ENCODE peak calls at places on chromosomes 5 and 9, in four cellular contexts. One of them, this sample, is unnamed.
A peak's percentile ranks its signal among the peaks of the same experiment; 100 is the strongest.

GRCh38 chr9:34384368-34385165 is 7.9 kb upstream of the MYORG start:
- DNase-seq in adipocyte: peak; percentile 20
- DNase-seq in CD8-positive, alpha-beta T cell: no peak
- DNase-seq in AG09309: no peak
- DNase-seq in this sample: peak; percentile 36

GRCh38 chr5:132883261-132883834 is 9.9 kb downstream of the LEAP2 start:
- DNase-seq in adipocyte: peak; percentile 84
- DNase-seq in CD8-positive, alpha-beta T cell: no peak
- DNase-seq in AG09309: peak; percentile 53
- DNase-seq in this sample: peak; percentile 73

GRCh38 chr9:95508242-95508967 is 8.4 kb downstream of the PTCH1 start:
- DNase-seq in CD8-positive, alpha-beta T cell: no peak
- DNase-seq in adipocyte: no peak
- DNase-seq in AG09309: no peak
- DNase-seq in this sample: no peak

GRCh38 chr9:137077010-137077747 is at the start of gene UAP1L1:
- DNase-seq in CD8-positive, alpha-beta T cell: peak; percentile 68
- DNase-seq in adipocyte: peak; percentile 73
- DNase-seq in AG09309: no peak
- DNase-seq in this sample: peak; percentile 78

GRCh38 chr5:178340637-178341036 is 108.0 kb upstream of the PHYKPL start:
- DNase-seq in adipocyte: no peak
- DNase-seq in AG09309: no peak
- DNase-seq in CD8-positive, alpha-beta T cell: no peak
- DNase-seq in this sample: no peak

GRCh38 chr5:16626696-16627264 is 10.0 kb upstream of the RETREG1 start:
- DNase-seq in adipocyte: peak; percentile 59
- DNase-seq in CD8-positive, alpha-beta T cell: no peak
- DNase-seq in AG09309: no peak
- DNase-seq in this sample: peak; percentile 29

GRCh38 chr9:88187631-88188030 is 49.4 kb upstream of the SPATA31C2 start:
- DNase-seq in AG09309: peak; percentile 13
- DNase-seq in CD8-positive, alpha-beta T cell: no peak
- DNase-seq in adipocyte: peak; percentile 71
- DNase-seq in this sample: no peak

GRCh38 chr5:53100606-53101005 is 9.0 kb downstream of the MOCS2 start:
- DNase-seq in AG09309: no peak
- DNase-seq in CD8-positive, alpha-beta T cell: no peak
- DNase-seq in adipocyte: peak; percentile 36
- DNase-seq in this sample: no peak

GRCh38 chr5:107372723-107373487 is 297.8 kb downstream of the EFNA5 start:
- DNase-seq in AG09309: no peak
- DNase-seq in adipocyte: no peak
- DNase-seq in CD8-positive, alpha-beta T cell: no peak
- DNase-seq in this sample: no peak

GRCh38 chr9:22037954-22038690 is 29.0 kb upstream of the CDKN2B start:
- DNase-seq in AG09309: no peak
- DNase-seq in adipocyte: peak; percentile 89
- DNase-seq in CD8-positive, alpha-beta T cell: no peak
- DNase-seq in this sample: peak; percentile 86

GRCh38 chr9:129197978-129198736 is 20.1 kb upstream of the IER5L start:
- DNase-seq in adipocyte: peak; percentile 39
- DNase-seq in CD8-positive, alpha-beta T cell: no peak
- DNase-seq in AG09309: peak; percentile 32
- DNase-seq in this sample: peak; percentile 94
- H3K4me3 ChIP-seq in adipocyte: peak overlapping the region; percentile 61
- H3K4me3 ChIP-seq in CD8-positive, alpha-beta T cell: no peak overlapping the region
- H3K4me3 ChIP-seq in AG09309: peak overlapping the region; percentile 27
- H3K4me3 ChIP-seq in this sample: peak overlapping the region; percentile 15

GRCh38 chr5:142219146-142219545 is 105.7 kb downstream of the SPRY4 start:
- DNase-seq in CD8-positive, alpha-beta T cell: no peak
- DNase-seq in adipocyte: no peak
- DNase-seq in AG09309: no peak
- DNase-seq in this sample: no peak

GRCh38 chr5:142211918-142212317 is 103.3 kb downstream of the NDFIP1 start:
- DNase-seq in CD8-positive, alpha-beta T cell: no peak
- DNase-seq in adipocyte: no peak
- DNase-seq in AG09309: no peak
- DNase-seq in this sample: no peak

GRCh38 chr5:142213077-142213476 is 104.5 kb downstream of the NDFIP1 start:
- DNase-seq in AG09309: no peak
- DNase-seq in adipocyte: no peak
- DNase-seq in CD8-positive, alpha-beta T cell: no peak
- DNase-seq in this sample: no peak

GRCh38 chr5:142211013-142211412 is 102.4 kb downstream of the NDFIP1 start:
- DNase-seq in AG09309: no peak
- DNase-seq in adipocyte: no peak
- DNase-seq in CD8-positive, alpha-beta T cell: no peak
- DNase-seq in this sample: no peak

GRCh38 chr5:142215915-142216681 is 107.5 kb downstream of the NDFIP1 start:
- DNase-seq in AG09309: peak; percentile 97
- DNase-seq in adipocyte: peak; percentile 92
- DNase-seq in CD8-positive, alpha-beta T cell: no peak
- DNase-seq in this sample: peak; percentile 98
- H3K4me3 ChIP-seq in AG09309: peak overlapping the region; percentile 7
- H3K4me3 ChIP-seq in adipocyte: peak overlapping the region; percentile 60
- H3K4me3 ChIP-seq in CD8-positive, alpha-beta T cell: no peak overlapping the region
- H3K4me3 ChIP-seq in this sample: peak overlapping the region; percentile 50

DNA sequence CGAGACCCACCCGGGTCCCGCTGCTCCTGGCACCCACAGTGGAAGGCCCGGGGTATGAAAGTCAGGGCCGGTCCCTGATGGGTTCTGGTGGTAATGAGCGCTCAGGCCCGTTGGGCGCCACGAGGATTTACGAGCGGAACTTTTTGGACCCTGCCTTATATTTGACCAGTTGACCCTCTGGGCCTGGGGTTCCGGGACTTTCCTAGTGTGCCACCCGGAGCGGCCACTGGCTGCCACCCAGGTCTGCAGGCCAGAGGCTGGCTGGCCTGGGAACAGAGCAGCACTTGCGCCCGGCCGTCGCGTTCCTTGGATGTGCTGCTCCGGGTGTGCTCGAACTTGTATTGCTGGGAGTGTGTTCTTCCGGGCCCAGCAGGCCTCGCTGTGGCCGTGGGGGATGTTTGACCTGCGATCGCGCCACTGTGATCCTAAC is 1.0 kb downstream of the F2RL1 start:
- DNase-seq in adipocyte: no peak
- DNase-seq in CD8-positive, alpha-beta T cell: no peak
- DNase-seq in AG09309: no peak
- DNase-seq in this sample: peak; percentile 27
- H3K4me3 ChIP-seq in adipocyte: peak overlapping the region; percentile 79
- H3K4me3 ChIP-seq in CD8-positive, alpha-beta T cell: peak overlapping the region; percentile 66
- H3K4me3 ChIP-seq in AG09309: peak overlapping the region; percentile 52
- H3K4me3 ChIP-seq in this sample: peak overlapping the region; percentile 98

GRCh38 chr5:69368458-69369368 is 607 bp downstream of the AK6 start:
- DNase-seq in adipocyte: peak; percentile 72
- DNase-seq in AG09309: peak; percentile 8
- DNase-seq in CD8-positive, alpha-beta T cell: no peak
- DNase-seq in this sample: peak; percentile 58
- H3K4me3 ChIP-seq in adipocyte: peak overlapping the region; percentile 95
- H3K4me3 ChIP-seq in AG09309: peak overlapping the region; percentile 81
- H3K4me3 ChIP-seq in CD8-positive, alpha-beta T cell: peak overlapping the region; percentile 77
- H3K4me3 ChIP-seq in this sample: peak overlapping the region; percentile 90

DNA sequence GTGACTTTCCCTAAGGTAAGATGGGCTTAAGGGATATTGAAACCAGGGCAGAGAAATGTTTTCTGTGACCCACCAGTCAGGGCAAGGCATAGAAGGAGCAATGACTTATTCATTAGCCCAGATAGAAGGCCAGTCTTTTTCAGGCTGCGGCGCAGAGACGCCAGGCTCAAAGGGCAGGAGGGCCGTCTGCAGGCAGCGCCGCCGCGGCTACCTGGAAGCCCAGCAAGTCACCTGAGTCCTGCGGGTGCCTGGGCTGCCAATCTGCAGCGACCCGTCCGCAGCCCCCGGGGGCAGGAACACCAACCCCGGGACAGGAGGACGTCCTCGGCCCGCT is 322 bp upstream of the SH3GL2 start:
- DNase-seq in AG09309: no peak
- DNase-seq in CD8-positive, alpha-beta T cell: no peak
- DNase-seq in adipocyte: no peak
- DNase-seq in this sample: no peak
- H3K4me3 ChIP-seq in AG09309: peak overlapping the region; percentile 36
- H3K4me3 ChIP-seq in CD8-positive, alpha-beta T cell: no peak overlapping the region
- H3K4me3 ChIP-seq in adipocyte: peak overlapping the region; percentile 74
- H3K4me3 ChIP-seq in this sample: peak overlapping the region; percentile 33

DNA sequence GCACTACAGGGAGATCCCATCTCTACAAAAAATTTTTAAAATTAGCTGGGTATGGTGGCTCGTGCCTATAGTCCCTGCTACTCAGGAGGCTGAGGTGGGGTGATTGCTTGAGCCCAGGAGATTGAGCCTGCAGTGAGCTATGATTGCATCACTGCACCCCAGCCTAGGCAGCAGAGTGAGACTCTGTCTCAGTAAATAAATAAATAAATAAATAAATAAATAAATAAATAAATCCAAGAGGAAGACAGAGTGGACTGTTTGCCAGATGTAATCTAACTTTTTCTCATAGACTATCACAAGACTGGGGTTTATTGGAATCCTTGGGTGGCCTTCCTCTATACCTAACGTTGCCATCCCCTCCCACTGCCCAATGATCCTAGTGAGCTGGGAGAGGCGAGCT is 19.2 kb upstream of the TCF7 start:
- DNase-seq in adipocyte: no peak
- DNase-seq in AG09309: no peak
- DNase-seq in CD8-positive, alpha-beta T cell: no peak
- DNase-seq in this sample: no peak
- H3K4me3 ChIP-seq in adipocyte: no peak overlapping the region
- H3K4me3 ChIP-seq in AG09309: no peak overlapping the region
- H3K4me3 ChIP-seq in CD8-positive, alpha-beta T cell: no peak overlapping the region
- H3K4me3 ChIP-seq in this sample: no peak overlapping the region

GRCh38 chr9:16526380-16526779 is 344.1 kb downstream of the BNC2 start:
- DNase-seq in AG09309: no peak
- DNase-seq in CD8-positive, alpha-beta T cell: no peak
- DNase-seq in adipocyte: peak; percentile 30
- DNase-seq in this sample: no peak

GRCh38 chr9:16532272-16532671 is 338.2 kb downstream of the BNC2 start:
- DNase-seq in AG09309: no peak
- DNase-seq in CD8-positive, alpha-beta T cell: no peak
- DNase-seq in adipocyte: no peak
- DNase-seq in this sample: no peak

GRCh38 chr9:16535555-16535954 is 334.9 kb downstream of the BNC2 start:
- DNase-seq in adipocyte: no peak
- DNase-seq in AG09309: no peak
- DNase-seq in CD8-positive, alpha-beta T cell: no peak
- DNase-seq in this sample: no peak

GRCh38 chr9:16532681-16533450 is 337.6 kb downstream of the BNC2 start:
- DNase-seq in adipocyte: peak; percentile 56
- DNase-seq in AG09309: peak; percentile 50
- DNase-seq in CD8-positive, alpha-beta T cell: no peak
- DNase-seq in this sample: peak; percentile 86

GRCh38 chr9:16530669-16531461 is 339.6 kb downstream of the BNC2 start:
- DNase-seq in adipocyte: no peak
- DNase-seq in CD8-positive, alpha-beta T cell: no peak
- DNase-seq in AG09309: no peak
- DNase-seq in this sample: peak; percentile 66
- H3K4me3 ChIP-seq in adipocyte: no peak overlapping the region
- H3K4me3 ChIP-seq in CD8-positive, alpha-beta T cell: no peak overlapping the region
- H3K4me3 ChIP-seq in AG09309: no peak overlapping the region
- H3K4me3 ChIP-seq in this sample: peak overlapping the region; percentile 4

DNA sequence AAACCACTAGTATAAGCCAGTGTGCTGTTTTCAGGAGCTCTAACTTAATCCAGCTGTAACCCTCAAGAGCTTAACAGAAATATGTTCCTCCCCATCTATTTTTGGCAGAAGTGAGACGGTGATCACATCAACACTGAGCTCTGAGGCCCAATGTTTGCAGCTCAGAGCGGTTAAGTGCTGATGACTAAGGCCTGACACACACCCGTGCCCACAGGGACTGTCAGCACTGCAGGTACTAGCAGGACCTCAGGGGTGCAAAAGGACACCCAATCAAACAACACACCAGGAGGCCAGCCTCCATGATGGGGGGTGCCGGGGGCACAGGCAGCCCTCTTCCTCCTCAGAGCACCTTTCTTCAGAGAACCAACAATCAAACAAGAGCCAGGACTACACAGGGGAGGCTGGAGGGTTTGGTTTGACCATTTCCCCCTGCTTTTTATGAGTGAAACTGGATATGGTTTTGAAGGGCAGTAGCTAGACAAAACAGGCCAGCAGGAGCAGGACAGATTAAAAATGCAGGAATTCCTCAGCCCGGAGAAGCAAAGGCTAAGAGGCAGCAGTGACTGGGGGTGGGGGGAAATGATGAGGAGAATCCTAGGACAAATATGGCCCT is 61.3 kb downstream of the RAPGEF1 start:
- DNase-seq in AG09309: peak; percentile 90
- DNase-seq in adipocyte: peak; percentile 94
- DNase-seq in CD8-positive, alpha-beta T cell: peak; percentile 83
- DNase-seq in this sample: peak; percentile 95
- H3K4me3 ChIP-seq in AG09309: peak overlapping the region; percentile 25
- H3K4me3 ChIP-seq in adipocyte: peak overlapping the region; percentile 66
- H3K4me3 ChIP-seq in CD8-positive, alpha-beta T cell: no peak overlapping the region
- H3K4me3 ChIP-seq in this sample: peak overlapping the region; percentile 12

GRCh38 chr9:91362212-91362611 is 494 bp upstream of the AUH start:
- DNase-seq in adipocyte: no peak
- DNase-seq in AG09309: no peak
- DNase-seq in CD8-positive, alpha-beta T cell: no peak
- DNase-seq in this sample: no peak

GRCh38 chr9:91360551-91361293 is 996 bp downstream of the AUH start:
- DNase-seq in AG09309: no peak
- DNase-seq in CD8-positive, alpha-beta T cell: no peak
- DNase-seq in adipocyte: peak; percentile 19
- DNase-seq in this sample: no peak

GRCh38 chr9:91361294-91362201 is at the start of gene AUH:
- DNase-seq in CD8-positive, alpha-beta T cell: peak; percentile 91
- DNase-seq in adipocyte: peak; percentile 93
- DNase-seq in AG09309: no peak
- DNase-seq in this sample: peak; percentile 71

GRCh38 chr9:91359083-91359482 is 2.6 kb downstream of the AUH start:
- DNase-seq in CD8-positive, alpha-beta T cell: no peak
- DNase-seq in adipocyte: no peak
- DNase-seq in AG09309: no peak
- DNase-seq in this sample: no peak

GRCh38 chr9:91359734-91360470 is 1.8 kb downstream of the AUH start:
- DNase-seq in CD8-positive, alpha-beta T cell: no peak
- DNase-seq in AG09309: no peak
- DNase-seq in adipocyte: peak; percentile 37
- DNase-seq in this sample: no peak
- H3K4me3 ChIP-seq in CD8-positive, alpha-beta T cell: no peak overlapping the region
- H3K4me3 ChIP-seq in AG09309: no peak overlapping the region
- H3K4me3 ChIP-seq in adipocyte: peak overlapping the region; percentile 95
- H3K4me3 ChIP-seq in this sample: peak overlapping the region; percentile 95

This sample was measured in fibroblast of villous mesenchyme.